ENCODE peak calls at places on chromosome 13, in seven cellular contexts. M is PC-9; C is activated gamma-delta T cell treated with anti-CD3 and anti-CD28 coated beads, Interleukin-2, amount 50 U/mL, for 16 hours; F is NCI-H774; U is activated CD8-positive, alpha-beta memory T cell treated with anti-CD3 and anti-CD28 coated beads for 4 hours; E is stimulated activated CD4-positive, alpha-beta T cell treated with anti-CD3 and anti-CD28 coated beads, TNF-alpha, amount 100 ng/mL, for 48 hours; X is hippocampal formation. D is an unnamed sample.

GRCh38 chr13:41658057-41658642 is 200.8 kb downstream of the RGCC start:
- DNase-seq in M (no peak), C (no peak), F (no peak), U (no peak), E (no peak), X (no peak), D (no peak)

GRCh38 chr13:97758317-97758716 is 195.2 kb upstream of the IPO5 start:
- DNase-seq in M (no peak), C (no peak), F (no peak), U (no peak), E (no peak), X (no peak), D (no peak)

GRCh38 chr13:114078501-114079451 is 53.6 kb downstream of the RASA3 start:
- DNase-seq in M (peak; percentile 83), C (no peak), F (no peak), U (no peak), E (no peak), X (no peak), D (no peak)

GRCh38 chr13:55999709-56000108 is 1141.0 kb upstream of the PRR20A start:
- DNase-seq in M (no peak), C (no peak), F (no peak), U (no peak), E (no peak), X (no peak), D (no peak)

GRCh38 chr13:41568143-41568989 is 111.0 kb downstream of the RGCC start:
- DNase-seq in M (no peak), C (no peak), F (no peak), U (no peak), E (no peak), X (peak; percentile 57), D (no peak)

GRCh38 chr13:19967619-19968018 is 9.1 kb downstream of the ZMYM2 start:
- DNase-seq in M (no peak), C (no peak), F (no peak), U (no peak), E (no peak), X (no peak), D (no peak)

GRCh38 chr13:42379241-42379640 is 107.3 kb downstream of the AKAP11 start:
- DNase-seq in M (no peak), C (no peak), F (no peak), U (no peak), E (no peak), X (no peak), D (no peak)

GRCh38 chr13:35354882-35355281 is 121.6 kb downstream of the MAB21L1 start:
- DNase-seq in M (no peak), C (no peak), F (no peak), U (no peak), E (no peak), X (no peak), D (no peak)

GRCh38 chr13:98648141-98648540 is 71.2 kb upstream of the STK24 start:
- DNase-seq in M (no peak), C (no peak), F (no peak), U (no peak), E (no peak), X (no peak), D (no peak)

GRCh38 chr13:50914301-50914700 is 4.7 kb downstream of the RNASEH2B start:
- DNase-seq in M (no peak), C (no peak), F (no peak), U (no peak), E (no peak), X (no peak), D (no peak)

GRCh38 chr13:98083507-98083906 is 59.4 kb upstream of the FARP1 start:
- DNase-seq in M (no peak), C (no peak), F (no peak), U (no peak), E (no peak), X (no peak), D (no peak)

GRCh38 chr13:34162545-34162936 is 344.6 kb downstream of the RFC3 start:
- DNase-seq in M (no peak), C (no peak), F (no peak), U (no peak), E (no peak), X (no peak), D (no peak)

GRCh38 chr13:36430247-36431203 is 1.8 kb upstream of the CCNA1 start:
- DNase-seq in M (no peak), C (no peak), F (no peak), U (no peak), E (no peak), X (no peak), D (no peak)

GRCh38 chr13:84645196-84646071 is 763.2 kb upstream of the SLITRK1 start:
- DNase-seq in M (no peak), C (no peak), F (no peak), U (no peak), E (no peak), X (no peak), D (peak; percentile 30)

GRCh38 chr13:94192576-94192975 is 286.9 kb downstream of the DCT start:
- DNase-seq in M (no peak), C (no peak), F (no peak), U (no peak), E (no peak), X (no peak), D (peak; percentile 68)

GRCh38 chr13:43023244-43023931 is at the start of gene DNAJC15:
- DNase-seq in M (peak; percentile 62), C (peak; percentile 71), F (peak; percentile 0), U (peak; percentile 62), E (peak; percentile 13), X (peak; percentile 90), D (no peak)

GRCh38 chr13:98246538-98247172 is 69.6 kb upstream of the RNF113B start:
- DNase-seq in M (no peak), C (no peak), F (peak; percentile 34), U (no peak), E (no peak), X (no peak), D (no peak)

GRCh38 chr13:51328488-51328887 is 11.0 kb upstream of the SERPINE3 start:
- DNase-seq in M (no peak), C (no peak), F (no peak), U (no peak), E (no peak), X (no peak), D (no peak)

GRCh38 chr13:80877944-80878241 is 537.0 kb upstream of the SPRY2 start:
- DNase-seq in M (no peak), C (no peak), F (no peak), U (no peak), E (no peak), X (no peak), D (no peak)

GRCh38 chr13:66076417-66076816 is 1153.7 kb downstream of the PCDH9 start:
- DNase-seq in M (no peak), C (no peak), F (no peak), U (no peak), E (no peak), X (no peak), D (no peak)

GRCh38 chr13:113837554-113838355 is 26.1 kb downstream of the GAS6 start:
- DNase-seq in M (peak; percentile 90), C (no peak), F (no peak), U (no peak), E (no peak), X (peak; percentile 62), D (peak; percentile 51)

GRCh38 chr13:94080527-94080926 is 399.0 kb downstream of the DCT start:
- DNase-seq in M (no peak), C (no peak), F (no peak), U (no peak), E (no peak), X (no peak), D (no peak)

GRCh38 chr13:23799945-23800344 is 89.3 kb downstream of the MIPEP start:
- DNase-seq in M (no peak), C (no peak), F (no peak), U (no peak), E (no peak), X (no peak), D (no peak)

GRCh38 chr13:54029226-54029625 is 1000.6 kb downstream of the OLFM4 start:
- DNase-seq in M (no peak), C (no peak), F (no peak), U (no peak), E (no peak), X (no peak), D (no peak)